ENCODE peak calls at places on chromosomes 7 and 10, in nine cellular contexts. R is upper lobe of right lung; G is mesothelial cell of epicardium; C is CD4-positive, alpha-beta T cell; V is fibroblast of pulmonary artery; Y is B cell; K is cardiac muscle cell; S is adrenal gland; D is Calu3. H is an unnamed sample.

GRCh38 chr7:93015193-93016084 is 102.3 kb downstream of the SAMD9 start:
- DNase-seq in K (no peak), G (no peak), C (no peak), R (no peak), D (no peak), Y (no peak), V (peak), S (no peak), H (no peak)

GRCh38 chr7:80184693-80185092 is 50.1 kb downstream of the GNAI1 start:
- DNase-seq in S (no peak), R (no peak), G (no peak), C (no peak), K (no peak), D (no peak), V (no peak), Y (no peak), H (no peak)

GRCh38 chr10:103241262-103242011 is 4.2 kb upstream of the RPEL1 start:
- DNase-seq in D (peak), C (no peak), K (peak), Y (no peak), V (peak), S (peak), G (no peak), R (peak), H (peak)

GRCh38 chr7:27491534-27491933 is 171.1 kb downstream of the HIBADH start:
- DNase-seq in G (no peak), V (no peak), S (no peak), K (no peak), Y (no peak), C (no peak), D (no peak), R (peak), H (no peak)

GRCh38 chr7:4958477-4959301 is at the start of gene MMD2:
- DNase-seq in S (no peak), V (no peak), R (peak), G (no peak), K (peak), C (no peak), Y (no peak), D (no peak), H (no peak)

GRCh38 chr7:73353243-73353642 is 25.3 kb downstream of the FKBP6 start:
- DNase-seq in Y (no peak), K (no peak), D (no peak), S (no peak), R (no peak), G (no peak), V (no peak), C (no peak), H (no peak)

GRCh38 chr10:63766766-63767505 is 245.7 kb downstream of the REEP3 start:
- DNase-seq in D (no peak), V (peak), Y (no peak), R (no peak), C (no peak), S (no peak), G (no peak), K (peak), H (no peak)

GRCh38 chr7:23462846-23463245 is 7.4 kb downstream of the IGF2BP3 start:
- DNase-seq in V (peak), C (no peak), D (peak), R (no peak), S (no peak), K (peak), Y (peak), G (no peak), H (no peak)

GRCh38 chr10:23630880-23631279 is 192.0 kb downstream of the OTUD1 start:
- DNase-seq in C (no peak), K (no peak), D (no peak), G (no peak), V (no peak), Y (no peak), R (no peak), S (no peak), H (no peak)

GRCh38 chr7:77940647-77941046 is 142.1 kb downstream of the PHTF2 start:
- DNase-seq in C (no peak), V (peak), R (no peak), K (peak), Y (no peak), S (no peak), D (peak), G (no peak), H (no peak)

GRCh38 chr7:80450621-80451308 is 61.1 kb downstream of the GNAT3 start:
- DNase-seq in D (no peak), C (no peak), G (no peak), V (peak), K (no peak), S (no peak), R (no peak), Y (no peak), H (no peak)

GRCh38 chr7:124723012-124723411 is 42.6 kb downstream of the GPR37 start:
- DNase-seq in S (no peak), Y (no peak), K (no peak), R (no peak), V (peak), C (no peak), D (peak), G (no peak), H (no peak)

GRCh38 chr10:11162828-11163599 is 145.3 kb downstream of the CELF2 start:
- DNase-seq in R (peak), D (no peak), Y (peak), V (no peak), C (peak), K (peak), S (peak), G (no peak), H (peak)

GRCh38 chr7:82413237-82413636 is 30.3 kb downstream of the CACNA2D1 start:
- DNase-seq in Y (no peak), K (peak), D (no peak), R (no peak), V (peak), G (no peak), S (no peak), C (no peak), H (no peak)

GRCh38 chr7:6256709-6257535 is 15.5 kb downstream of the CYTH3 start:
- DNase-seq in R (no peak), Y (no peak), S (no peak), K (no peak), C (no peak), V (peak), D (no peak), G (no peak), H (no peak)

GRCh38 chr10:47264797-47265281 is 35.2 kb upstream of the GDF10 start:
- DNase-seq in R (peak), G (no peak), C (peak), S (no peak), V (no peak), K (no peak), Y (no peak), D (no peak), H (no peak)

GRCh38 chr10:114188001-114188400 is 8.8 kb downstream of the TDRD1 start:
- DNase-seq in S (no peak), D (no peak), K (no peak), R (no peak), Y (no peak), G (no peak), C (no peak), V (no peak), H (no peak)

GRCh38 chr10:5411941-5412276 is 448 bp upstream of the NET1 start:
- DNase-seq in V (no peak), D (no peak), R (no peak), K (no peak), G (no peak), C (no peak), Y (no peak), S (no peak), H (no peak)

GRCh38 chr7:87404674-87405073 is 59.2 kb downstream of the CROT start:
- DNase-seq in K (no peak), Y (no peak), R (no peak), G (no peak), V (peak), S (no peak), C (no peak), D (no peak), H (no peak)

GRCh38 chr10:77041636-77042258 is 595.9 kb downstream of the KCNMA1 start:
- DNase-seq in C (no peak), V (peak), R (no peak), D (no peak), G (no peak), K (no peak), Y (no peak), S (peak), H (no peak)

GRCh38 chr7:18497800-18498199 is 2.3 kb downstream of the HDAC9 start:
- DNase-seq in Y (no peak), K (no peak), G (no peak), V (no peak), S (no peak), D (no peak), R (no peak), C (no peak), H (no peak)

GRCh38 chr10:102009801-102010425 is 46.1 kb downstream of the ARMH3 start:
- DNase-seq in S (peak), C (no peak), K (peak), R (no peak), Y (peak), D (peak), G (no peak), V (peak), H (no peak)

GRCh38 chr7:134593530-134594392 is 44.9 kb downstream of the AKR1B15 start:
- DNase-seq in V (peak), R (no peak), Y (no peak), G (no peak), D (no peak), C (no peak), K (peak), S (peak), H (no peak)

GRCh38 chr10:69446650-69447151 is 4.6 kb upstream of the TSPAN15 start:
- DNase-seq in S (no peak), G (no peak), R (no peak), C (no peak), D (peak), Y (no peak), V (peak), K (no peak), H (no peak)

GRCh38 chr7:112056409-112056808 is 149.8 kb downstream of the DOCK4 start:
- DNase-seq in K (no peak), S (no peak), Y (no peak), D (no peak), V (peak), G (no peak), R (no peak), C (no peak), H (no peak)

GRCh38 chr10:78920011-78920410 is 148.8 kb upstream of the ZMIZ1 start:
- DNase-seq in K (no peak), C (no peak), V (no peak), Y (no peak), S (no peak), D (no peak), G (no peak), R (peak), H (no peak)

GRCh38 chr10:97468162-97468561 is 22.2 kb downstream of the ZDHHC16 start:
- DNase-seq in D (no peak), S (no peak), C (no peak), Y (no peak), V (no peak), R (no peak), K (no peak), G (no peak), H (peak)

GRCh38 chr7:13336227-13336626 is 648.8 kb downstream of the ARL4A start:
- DNase-seq in K (no peak), C (no peak), V (peak), Y (no peak), R (no peak), S (no peak), D (no peak), G (no peak), H (no peak)

GRCh38 chr7:44196450-44196872 is 4.3 kb upstream of the YKT6 start:
- DNase-seq in V (peak), S (no peak), G (no peak), C (no peak), K (peak), R (peak), Y (no peak), D (peak), H (no peak)

GRCh38 chr10:97102441-97102840 is 83.3 kb downstream of the SLIT1 start:
- DNase-seq in V (no peak), G (no peak), C (no peak), D (no peak), Y (no peak), K (no peak), R (no peak), S (no peak), H (no peak)

GRCh38 chr10:31172925-31173324 is 141.3 kb upstream of the ZNF438 start:
- DNase-seq in R (no peak), Y (no peak), V (no peak), C (no peak), D (no peak), K (no peak), G (no peak), S (no peak), H (no peak)

GRCh38 chr10:5615263-5615820 is 51.1 kb downstream of the ASB13 start:
- DNase-seq in D (no peak), S (no peak), Y (no peak), K (no peak), V (no peak), R (no peak), C (no peak), G (no peak), H (no peak)

GRCh38 chr10:31961264-31961663 is 32.6 kb upstream of the ARHGAP12 start:
- DNase-seq in R (no peak), K (no peak), V (no peak), G (no peak), C (no peak), Y (no peak), S (no peak), D (no peak), H (no peak)

GRCh38 chr10:30186371-30186875 is 127.0 kb upstream of the JCAD start:
- DNase-seq in Y (no peak), G (no peak), V (no peak), R (no peak), K (no peak), D (peak), S (no peak), C (no peak), H (peak)

GRCh38 chr10:73850863-73851461 is 23.4 kb downstream of the CAMK2G start:
- DNase-seq in S (no peak), R (peak), Y (no peak), K (peak), G (no peak), D (no peak), C (no peak), V (peak), H (no peak)

GRCh38 chr10:79250259-79250658 is 97.0 kb upstream of the PPIF start:
- DNase-seq in R (peak), Y (peak), S (no peak), K (no peak), G (no peak), V (no peak), C (no peak), D (no peak), H (no peak)

GRCh38 chr7:158443688-158444483 is 143.7 kb downstream of the PTPRN2 start:
- DNase-seq in Y (no peak), K (no peak), D (no peak), S (no peak), R (no peak), G (no peak), V (no peak), C (no peak), H (no peak)

GRCh38 chr7:98674461-98674860 is 57.4 kb downstream of the NPTX2 start:
- DNase-seq in G (no peak), C (no peak), K (no peak), Y (no peak), D (peak), R (no peak), S (no peak), V (no peak), H (no peak)

GRCh38 chr10:104090597-104090996 is 4.9 kb upstream of the COL17A1 start:
- DNase-seq in D (no peak), C (no peak), Y (no peak), V (peak), K (no peak), S (no peak), G (no peak), R (no peak), H (no peak)

DNA sequence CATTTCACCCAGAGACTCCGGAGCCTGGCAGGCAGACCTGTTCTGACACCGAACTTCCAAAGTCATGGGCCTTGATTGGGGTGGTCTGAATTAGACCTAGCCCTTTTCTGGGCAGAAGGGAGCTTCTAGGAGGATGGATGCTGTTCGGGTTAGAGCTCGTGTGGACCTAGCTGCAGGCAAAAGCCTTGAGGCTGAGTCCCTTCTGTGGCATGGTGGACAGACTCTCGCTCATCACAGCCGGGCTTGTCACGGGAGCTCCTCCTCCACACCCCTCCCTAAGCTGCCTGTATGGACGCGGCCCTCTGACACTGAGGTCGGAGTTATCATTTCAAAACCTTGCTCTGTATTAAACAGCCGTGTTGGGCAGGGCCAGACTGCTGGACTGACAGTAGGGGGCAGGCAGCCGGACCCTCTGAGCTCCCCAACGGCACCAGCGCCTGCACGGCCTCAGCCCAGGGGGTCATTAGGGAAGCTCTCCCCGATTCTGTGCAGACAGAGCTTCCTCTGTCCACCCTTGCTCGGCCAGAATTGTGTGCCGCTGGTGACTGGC is 2.2 kb downstream of the IRF5 start:
- DNase-seq in K (no peak), Y (peak), C (no peak), R (peak), G (no peak), D (no peak), V (no peak), S (no peak), H (peak)
- TF ChIP-seq CTCF in K (no peak), Y (no peak), C (no peak), R (no peak), G (no peak), D (no peak), V (no peak), S (no peak), H (no peak)

GRCh38 chr10:356452-356851 is 221.2 kb downstream of the ZMYND11 start:
- DNase-seq in R (no peak), K (no peak), G (no peak), Y (peak), S (no peak), D (no peak), C (no peak), V (no peak), H (no peak)
- TF ChIP-seq CTCF in R (no peak), K (no peak), G (no peak), Y (peak), S (no peak), D (no peak), C (no peak), V (no peak), H (no peak)

DNA sequence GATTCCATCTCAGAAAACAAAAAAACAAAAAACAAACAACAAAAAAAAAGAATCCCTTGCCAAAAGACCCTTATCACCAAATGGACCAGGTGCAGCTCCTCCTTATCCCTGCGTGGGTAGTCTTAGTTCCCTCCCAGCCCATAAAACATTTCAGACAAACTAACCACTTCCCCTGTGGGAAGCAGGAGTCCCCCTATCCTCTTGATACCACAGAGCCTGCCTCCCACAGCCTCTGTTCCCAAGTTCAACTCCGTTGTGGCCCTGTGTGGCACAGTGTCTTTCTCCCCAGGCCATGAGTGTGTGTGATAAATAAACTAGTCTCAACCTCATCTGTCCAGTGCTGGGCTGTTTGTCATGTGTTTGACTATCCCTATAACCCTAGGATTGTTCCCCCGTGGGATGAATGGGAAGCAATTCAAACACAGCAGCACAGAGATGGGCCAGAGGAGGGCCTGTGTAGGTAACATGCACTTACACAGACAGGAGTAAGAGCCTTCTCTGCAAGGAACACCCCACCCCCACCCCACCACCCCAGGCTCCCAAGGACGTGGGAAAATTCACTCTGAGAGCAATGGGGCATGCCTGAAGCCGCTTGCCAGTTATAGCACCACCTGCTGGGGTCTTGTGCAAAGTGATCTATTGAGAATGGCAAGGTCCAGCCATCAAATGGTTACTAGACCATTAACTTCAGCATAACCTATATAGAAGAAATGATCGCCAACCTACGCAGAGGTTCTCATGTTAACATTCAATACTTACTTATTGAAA is 147.1 kb upstream of the GHITM start:
- DNase-seq in R (no peak), D (peak), K (peak), C (no peak), S (peak), Y (no peak), G (no peak), V (peak), H (no peak)
- TF ChIP-seq CTCF in R (peak), D (no peak), K (peak), C (no peak), S (no peak), Y (no peak), G (no peak), V (peak), H (no peak)

GRCh38 chr10:17115683-17116082 is 13.9 kb downstream of the CUBN start:
- DNase-seq in C (no peak), V (peak), Y (no peak), G (no peak), K (no peak), S (no peak), D (peak), R (no peak), H (peak)
- TF ChIP-seq CTCF in C (no peak), V (no peak), Y (no peak), G (no peak), K (peak), S (no peak), D (no peak), R (no peak), H (peak)

DNA sequence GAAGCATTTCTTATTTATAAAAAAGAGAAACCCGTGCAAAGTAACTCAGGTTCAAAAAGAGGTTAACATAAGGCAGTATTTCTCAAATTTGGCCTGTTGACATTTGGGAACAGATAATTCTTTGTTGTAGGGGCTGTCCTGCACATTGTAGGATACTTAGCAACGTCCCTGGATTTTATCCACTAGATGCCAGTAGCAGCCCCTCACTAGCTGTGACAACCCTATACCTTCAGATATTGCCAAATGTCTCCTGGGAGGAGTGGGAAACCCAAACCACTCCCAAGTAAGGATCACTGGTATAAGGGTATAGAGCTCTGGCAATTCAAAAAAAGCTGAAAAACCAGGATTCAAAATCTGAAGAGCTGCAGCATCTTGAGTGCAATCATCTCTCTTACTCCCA is 202.3 kb upstream of the PRKCQ start:
- DNase-seq in C (no peak), V (no peak), R (no peak), K (no peak), Y (no peak), D (no peak), G (no peak), S (no peak), H (no peak)
- TF ChIP-seq CTCF in C (no peak), V (no peak), R (no peak), K (no peak), Y (no peak), D (no peak), G (no peak), S (no peak), H (no peak)

H was measured in Peyer's patch.